ENCODE peak calls at places on chromosomes 13 and 19, in five cellular contexts. X, U, S, C and T are unnamed samples.

GRCh38 chr13:42333613-42334328 is 61.8 kb downstream of the AKAP11 start:
- DNase-seq in U (peak), S (no peak), X (no peak), C (peak), T (no peak)

GRCh38 chr19:4098493-4098892 is 25.4 kb downstream of the MAP2K2 start:
- DNase-seq in C (no peak), S (no peak), U (no peak), X (no peak), T (no peak)

GRCh38 chr13:73340069-73340468 is 281.3 kb downstream of the KLF5 start:
- DNase-seq in S (no peak), C (no peak), X (no peak), U (no peak), T (no peak)

GRCh38 chr19:47097396-47098217 is 16.0 kb downstream of the ZC3H4 start:
- DNase-seq in X (no peak), S (no peak), C (no peak), U (peak), T (no peak)

GRCh38 chr19:5120833-5121232 is 151.9 kb downstream of the KDM4B start:
- DNase-seq in C (no peak), X (no peak), S (no peak), U (no peak), T (no peak)

GRCh38 chr13:46170687-46171086 is 11.3 kb downstream of the LCP1 start:
- DNase-seq in X (no peak), U (no peak), C (no peak), S (peak), T (no peak)

GRCh38 chr13:110306340-110306959 is 507 bp downstream of the COL4A1 start:
- DNase-seq in X (no peak), C (no peak), U (peak), S (no peak), T (no peak)

GRCh38 chr19:45863840-45864628 is at the start of gene FOXA3:
- DNase-seq in X (peak), U (peak), S (peak), C (no peak), T (peak)

GRCh38 chr19:28601723-28602440 is 611.1 kb downstream of the UQCRFS1 start:
- DNase-seq in U (no peak), S (no peak), C (no peak), X (no peak), T (no peak)